ENCODE peak calls at places on chromosomes 7 and 10, in eight cellular contexts. R is astrocyte, U is body of pancreas, H is fibroblast of lung, M is colonic mucosa, J is PC-9, V is heart right ventricle, C is left ventricle myocardium inferior. Q is an unnamed sample.

GRCh38 chr7:111873963-111874693 is 311.8 kb upstream of the IMMP2L start:
- DNase-seq in R (peak; percentile 18), U (no peak), H (peak; percentile 24), M (no peak), J (no peak), V (no peak), C (no peak), Q (no peak)

GRCh38 chr7:29309041-29309860 is 114.7 kb downstream of the CHN2 start:
- DNase-seq in R (no peak), U (no peak), H (no peak), M (no peak), J (no peak), V (no peak), C (no peak), Q (no peak)

GRCh38 chr10:116733566-116733965 is 8.8 kb downstream of the HSPA12A start:
- DNase-seq in R (peak; percentile 62), U (no peak), H (peak; percentile 73), M (no peak), J (no peak), V (no peak), C (no peak), Q (no peak)

GRCh38 chr7:139772115-139772514 is 5.7 kb downstream of the HIPK2 start:
- DNase-seq in R (no peak), U (peak; percentile 62), H (no peak), M (no peak), J (no peak), V (no peak), C (no peak), Q (peak; percentile 57)

GRCh38 chr7:2452074-2452507 is 24.1 kb downstream of the GRIFIN start:
- DNase-seq in R (no peak), U (no peak), H (no peak), M (no peak), J (no peak), V (no peak), C (no peak), Q (no peak)

GRCh38 chr7:42878303-42878702 is 33.6 kb downstream of the C7orf25 start:
- DNase-seq in R (no peak), U (no peak), H (no peak), M (no peak), J (no peak), V (no peak), C (no peak), Q (no peak)

GRCh38 chr10:122446668-122447410 is 7.6 kb upstream of the ARMS2 start:
- DNase-seq in R (no peak), U (no peak), H (peak; percentile 22), M (no peak), J (no peak), V (no peak), C (no peak), Q (no peak)

GRCh38 chr10:69479737-69480412 is 28.6 kb downstream of the TSPAN15 start:
- DNase-seq in R (no peak), U (peak; percentile 27), H (no peak), M (no peak), J (no peak), V (no peak), C (no peak), Q (no peak)

GRCh38 chr7:54874804-54875203 is 115.8 kb upstream of the SEC61G start:
- DNase-seq in R (no peak), U (no peak), H (peak; percentile 2), M (no peak), J (no peak), V (no peak), C (no peak), Q (no peak)

GRCh38 chr7:137492889-137493288 is 149.4 kb upstream of the PTN start:
- DNase-seq in R (no peak), U (no peak), H (no peak), M (no peak), J (no peak), V (no peak), C (no peak), Q (no peak)

GRCh38 chr7:41130596-41131236 is 572.2 kb downstream of the INHBA start:
- DNase-seq in R (no peak), U (no peak), H (no peak), M (no peak), J (no peak), V (peak; percentile 4), C (no peak), Q (no peak)

GRCh38 chr7:1531979-1532455 is 1.5 kb downstream of the MAFK start:
- DNase-seq in R (no peak), U (no peak), H (no peak), M (no peak), J (peak; percentile 57), V (peak; percentile 35), C (no peak), Q (peak; percentile 62)

GRCh38 chr10:95196053-95196452 is 2.0 kb downstream of the ACSM6 start:
- DNase-seq in R (peak; percentile 39), U (peak; percentile 28), H (peak; percentile 53), M (no peak), J (no peak), V (no peak), C (no peak), Q (no peak)
- H3K27ac ChIP-seq in R (no peak overlapping the region), U (no peak overlapping the region), H (no peak overlapping the region), M (no peak overlapping the region), J (no peak overlapping the region), V (no peak overlapping the region), C (no peak overlapping the region), Q (no peak overlapping the region)

GRCh38 chr7:100130608-100131453 is 4.1 kb downstream of the MBLAC1 start:
- DNase-seq in R (no peak), U (peak; percentile 84), H (peak; percentile 22), M (peak; percentile 91), J (peak; percentile 39), V (peak; percentile 84), C (peak; percentile 79), Q (peak; percentile 88)
- H3K27ac ChIP-seq in R (no peak overlapping the region), U (no peak overlapping the region), H (no peak overlapping the region), M (no peak overlapping the region), J (peak overlapping the region; percentile 46), V (no peak overlapping the region), C (no peak overlapping the region), Q (peak overlapping the region; percentile 67)

GRCh38 chr7:98250789-98251188 is 1.2 kb downstream of the TECPR1 start:
- DNase-seq in R (no peak), U (peak; percentile 33), H (no peak), M (peak; percentile 32), J (peak; percentile 43), V (no peak), C (no peak), Q (no peak)
- H3K27ac ChIP-seq in R (no peak overlapping the region), U (peak overlapping the region; percentile 98), H (no peak overlapping the region), M (peak overlapping the region; percentile 88), J (peak overlapping the region; percentile 71), V (peak overlapping the region; percentile 83), C (peak overlapping the region; percentile 91), Q (peak overlapping the region; percentile 88)

DNA sequence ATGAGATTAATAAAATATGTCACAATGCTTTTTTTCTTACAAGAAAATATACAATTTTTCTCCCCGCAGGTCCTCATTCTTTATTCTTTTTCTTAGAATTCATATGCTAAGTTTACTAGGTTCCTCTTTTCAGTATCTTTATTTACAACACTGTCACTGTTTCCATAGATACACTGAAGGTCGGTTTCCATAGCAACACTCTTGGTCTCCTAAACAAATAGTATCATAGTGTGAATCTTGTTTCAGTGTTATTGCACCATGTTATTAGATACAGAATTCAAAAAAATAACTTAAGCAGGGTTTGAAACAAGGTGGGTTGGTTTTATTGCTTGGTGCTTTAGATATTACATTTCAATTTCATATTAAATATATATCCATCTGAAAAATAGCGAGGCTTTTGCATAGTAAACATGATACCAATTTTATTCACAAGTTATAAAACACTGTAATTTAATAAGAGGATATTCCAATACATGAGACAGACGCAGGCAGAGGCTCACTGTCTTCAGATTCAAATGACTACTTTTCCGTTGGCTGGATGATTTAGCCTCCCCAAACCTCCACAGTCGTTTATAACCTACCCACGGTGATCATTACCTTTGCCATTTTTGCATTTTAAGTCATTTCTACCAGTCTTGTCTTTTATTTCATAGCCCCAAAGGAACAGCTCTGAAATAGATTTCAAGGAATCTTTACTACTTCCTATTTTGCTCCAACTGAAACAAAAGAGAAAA is 88.9 kb upstream of the KLF6 start:
- DNase-seq in R (peak; percentile 59), U (peak; percentile 73), H (peak; percentile 62), M (no peak), J (peak; percentile 69), V (no peak), C (no peak), Q (no peak)
- H3K27ac ChIP-seq in R (no peak overlapping the region), U (no peak overlapping the region), H (peak overlapping the region; percentile 27), M (peak overlapping the region; percentile 16), J (no peak overlapping the region), V (no peak overlapping the region), C (peak overlapping the region; percentile 27), Q (no peak overlapping the region)

GRCh38 chr10:75662715-75663114 is 231.3 kb downstream of the LRMDA start:
- DNase-seq in R (peak; percentile 96), U (peak; percentile 60), H (peak; percentile 95), M (peak; percentile 35), J (no peak), V (no peak), C (peak; percentile 55), Q (no peak)
- H3K27ac ChIP-seq in R (no peak overlapping the region), U (no peak overlapping the region), H (no peak overlapping the region), M (peak overlapping the region; percentile 15), J (no peak overlapping the region), V (peak overlapping the region; percentile 74), C (peak overlapping the region; percentile 69), Q (peak overlapping the region; percentile 45)

DNA sequence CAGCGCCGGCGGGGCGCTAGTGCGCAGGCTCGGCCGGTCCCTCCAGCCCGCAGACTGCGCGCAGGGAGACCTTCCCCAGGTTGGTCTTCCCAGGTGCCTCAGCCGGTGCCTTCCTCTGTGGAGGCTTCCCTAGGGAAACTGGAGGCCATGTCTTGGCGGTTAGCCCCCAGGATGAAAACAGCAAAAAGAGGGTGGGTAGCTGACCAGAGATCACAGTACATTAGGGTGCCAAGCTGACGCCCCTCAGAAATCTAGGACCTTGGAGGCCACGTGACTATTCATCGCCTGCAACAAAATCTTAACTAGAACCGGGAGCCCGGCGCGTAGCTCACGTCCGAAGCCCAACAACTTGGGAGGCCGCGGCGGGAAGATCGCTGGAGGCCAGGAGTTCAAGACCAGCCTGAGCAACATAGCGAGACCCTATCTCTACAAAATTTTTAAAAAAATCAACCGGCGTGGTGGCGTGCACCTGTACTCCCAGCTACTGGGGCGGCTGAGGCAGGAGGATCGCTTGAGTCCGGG is 327 bp upstream of the FIS1 start:
- DNase-seq in R (no peak), U (no peak), H (no peak), M (no peak), J (no peak), V (no peak), C (no peak), Q (no peak)
- H3K27ac ChIP-seq in R (peak overlapping the region; percentile 86), U (peak overlapping the region; percentile 93), H (peak overlapping the region; percentile 85), M (peak overlapping the region; percentile 93), J (peak overlapping the region; percentile 52), V (peak overlapping the region; percentile 95), C (peak overlapping the region; percentile 95), Q (peak overlapping the region; percentile 96)

DNA sequence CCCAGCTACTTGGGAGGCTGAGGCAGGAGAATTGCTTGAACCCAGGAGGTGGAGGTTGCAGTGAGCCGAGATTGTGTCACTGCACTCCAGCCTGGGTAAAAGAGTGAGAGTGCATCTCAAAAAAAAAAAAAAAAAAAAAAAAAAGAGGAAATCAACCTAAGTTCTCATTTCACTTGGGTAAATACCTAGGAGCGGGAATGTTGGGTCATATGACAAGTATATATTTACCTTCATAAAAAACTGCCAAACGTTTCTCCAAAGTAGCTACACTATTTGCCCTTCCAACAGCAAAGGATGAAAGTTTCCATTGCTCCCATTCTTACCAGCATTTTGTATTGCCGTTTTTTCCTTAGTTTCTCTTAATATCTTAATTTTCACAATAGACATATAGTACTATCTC is 9.8 kb downstream of the P4HA1 start:
- DNase-seq in R (no peak), U (no peak), H (no peak), M (no peak), J (no peak), V (no peak), C (no peak), Q (no peak)
- H3K27ac ChIP-seq in R (no peak overlapping the region), U (no peak overlapping the region), H (no peak overlapping the region), M (no peak overlapping the region), J (no peak overlapping the region), V (no peak overlapping the region), C (no peak overlapping the region), Q (no peak overlapping the region)